ENCODE peak calls at places on chromosome 19, in six cellular contexts. O is heart left ventricle; L is fibroblast of lung; W is CD8-positive, alpha-beta T cell; H is AG10803; V is OCI-LY7. S is an unnamed sample.

GRCh38 chr19:32421589-32422361 is 16.2 kb downstream of the DPY19L3 start:
- DNase-seq in O (no peak), L (no peak), W (no peak), H (no peak), V (peak), S (no peak)

GRCh38 chr19:7924651-7925170 is 1.2 kb downstream of the CTXN1 start:
- DNase-seq in O (peak), L (no peak), W (no peak), H (no peak), V (no peak), S (no peak)

GRCh38 chr19:11649941-11650340 is 52.7 kb downstream of the ZNF627 start:
- DNase-seq in O (no peak), L (no peak), W (no peak), H (peak), V (no peak), S (peak)

GRCh38 chr19:48415395-48415794 is 21.9 kb downstream of the GRIN2D start:
- DNase-seq in O (peak), L (peak), W (peak), H (peak), V (peak), S (peak)

GRCh38 chr19:30640266-30640965 is 268.2 kb downstream of the ZNF536 start:
- DNase-seq in O (no peak), L (no peak), W (no peak), H (peak), V (no peak), S (no peak)

GRCh38 chr19:5137114-5137513 is 168.2 kb downstream of the KDM4B start:
- DNase-seq in O (no peak), L (no peak), W (no peak), H (no peak), V (no peak), S (no peak)

GRCh38 chr19:10729406-10729805 is 11.5 kb downstream of the DNM2 start:
- DNase-seq in O (no peak), L (no peak), W (no peak), H (no peak), V (no peak), S (no peak)

GRCh38 chr19:33375760-33376159 is 2.3 kb downstream of the CEBPG start:
- DNase-seq in O (no peak), L (no peak), W (no peak), H (peak), V (no peak), S (peak)

GRCh38 chr19:35362261-35363000 is 4.2 kb downstream of the FFAR3 start:
- DNase-seq in O (no peak), L (no peak), W (no peak), H (no peak), V (no peak), S (no peak)

GRCh38 chr19:10748924-10749434 is 31.1 kb downstream of the DNM2 start:
- DNase-seq in O (no peak), L (no peak), W (no peak), H (no peak), V (no peak), S (peak)

GRCh38 chr19:4506449-4507149 is 11.7 kb downstream of the PLIN4 start:
- DNase-seq in O (no peak), L (peak), W (no peak), H (peak), V (no peak), S (peak)

GRCh38 chr19:6498294-6499036 is 3.6 kb downstream of the TUBB4A start:
- DNase-seq in O (no peak), L (no peak), W (no peak), H (no peak), V (no peak), S (no peak)

GRCh38 chr19:54133312-54133956 is 4.1 kb upstream of the CNOT3 start:
- DNase-seq in O (no peak), L (no peak), W (no peak), H (peak), V (no peak), S (peak)

GRCh38 chr19:30791116-30791515 is 418.9 kb downstream of the ZNF536 start:
- DNase-seq in O (no peak), L (no peak), W (no peak), H (no peak), V (no peak), S (no peak)

GRCh38 chr19:58585442-58586130 is 12.5 kb upstream of the MZF1 start:
- DNase-seq in O (no peak), L (no peak), W (no peak), H (no peak), V (no peak), S (no peak)

GRCh38 chr19:36116344-36116637 is 1.0 kb downstream of the TBCB start:
- DNase-seq in O (no peak), L (no peak), W (no peak), H (no peak), V (no peak), S (no peak)

GRCh38 chr19:21677696-21678418 is 89.5 kb downstream of the ZNF100 start:
- DNase-seq in O (no peak), L (no peak), W (no peak), H (no peak), V (no peak), S (no peak)

GRCh38 chr19:30449673-30450072 is 77.5 kb downstream of the ZNF536 start:
- DNase-seq in O (no peak), L (no peak), W (no peak), H (peak), V (no peak), S (no peak)

GRCh38 chr19:7861619-7862412 is 12.4 kb downstream of the PRR36 start:
- DNase-seq in O (no peak), L (no peak), W (no peak), H (no peak), V (no peak), S (no peak)

GRCh38 chr19:42132030-42132628 is at the start of gene POU2F2:
- DNase-seq in O (peak), L (no peak), W (peak), H (no peak), V (peak), S (no peak)

GRCh38 chr19:4338441-4339350 is at the start of gene STAP2:
- DNase-seq in O (no peak), L (no peak), W (no peak), H (no peak), V (no peak), S (no peak)

GRCh38 chr19:7534531-7534980 is 961 bp upstream of the PNPLA6 start:
- DNase-seq in O (peak), L (peak), W (no peak), H (peak), V (peak), S (peak)

GRCh38 chr19:43934055-43934984 is 762 bp downstream of the ZNF45 start:
- DNase-seq in O (no peak), L (no peak), W (no peak), H (peak), V (no peak), S (peak)
- TF ChIP-seq CTCF in O (no peak), L (no peak), W (no peak), H (peak), V (peak), S (no peak)

GRCh38 chr19:17077447-17078028 is 2.0 kb downstream of the MYO9B start:
- DNase-seq in O (no peak), L (no peak), W (no peak), H (no peak), V (no peak), S (no peak)
- H3K4me3 ChIP-seq in O (no peak), L (peak), W (no peak), H (peak), V (peak), S (no peak)

GRCh38 chr19:3028305-3029069 is 593 bp downstream of the TLE2 start:
- DNase-seq in O (no peak), L (no peak), W (no peak), H (no peak), V (no peak), S (no peak)

GRCh38 chr19:3027292-3027691 is 1.8 kb downstream of the TLE2 start:
- DNase-seq in O (no peak), L (no peak), W (no peak), H (no peak), V (no peak), S (no peak)

GRCh38 chr19:3027981-3028304 is 1.1 kb downstream of the TLE2 start:
- DNase-seq in O (no peak), L (no peak), W (no peak), H (no peak), V (no peak), S (no peak)

GRCh38 chr19:3031607-3031867 is 2.5 kb upstream of the TLE2 start:
- DNase-seq in O (no peak), L (no peak), W (no peak), H (no peak), V (no peak), S (no peak)

GRCh38 chr19:3029070-3029923 is at the start of gene TLE2:
- DNase-seq in O (no peak), L (no peak), W (no peak), H (no peak), V (no peak), S (no peak)
- TF ChIP-seq CTCF in O (no peak), L (no peak), W (no peak), H (no peak), V (no peak), S (no peak)

DNA sequence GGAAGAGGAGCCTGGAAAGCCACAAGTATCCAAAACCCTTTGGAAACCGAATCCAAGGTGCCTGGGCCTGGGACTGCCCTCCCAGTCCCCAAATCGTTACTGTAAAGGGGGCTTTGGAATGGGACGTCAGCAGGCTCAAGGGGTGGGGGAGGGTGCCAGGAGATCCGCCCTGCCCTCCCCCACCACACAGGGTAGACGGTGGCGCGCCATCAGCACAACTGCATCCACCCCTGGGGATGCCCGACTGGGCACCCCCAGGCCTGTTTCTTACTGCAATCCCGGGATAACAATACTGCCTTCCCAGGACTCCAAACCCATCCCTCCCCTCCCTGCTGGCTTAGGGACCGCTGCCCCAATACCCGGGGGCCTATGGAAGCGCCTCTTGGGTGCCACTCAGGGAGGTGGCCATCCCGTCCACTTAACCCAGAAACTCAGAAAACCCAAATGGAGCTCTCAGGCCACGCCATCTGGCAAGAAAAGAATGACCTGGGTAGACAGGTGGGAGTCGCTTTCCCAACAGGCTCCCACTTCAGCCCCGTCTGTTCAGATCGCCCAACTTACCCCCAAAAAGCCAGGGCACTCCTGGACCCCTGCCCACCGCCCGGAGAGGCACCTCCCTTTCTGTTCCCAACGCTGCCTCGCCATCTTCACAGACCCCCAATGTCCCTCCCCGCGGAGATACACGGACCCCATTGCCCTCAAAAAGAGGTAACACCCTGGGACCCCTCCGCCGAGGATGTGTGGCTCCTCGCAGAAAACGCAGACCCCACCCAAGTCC is 2.4 kb downstream of the KLF16 start:
- DNase-seq in O (no peak), L (no peak), W (no peak), H (no peak), V (no peak), S (no peak)
- H3K4me3 ChIP-seq in O (peak), L (peak), W (peak), H (peak), V (peak), S (peak)

GRCh38 chr19:13868663-13869062 is 8.3 kb upstream of the NANOS3 start:
- DNase-seq in O (no peak), L (no peak), W (no peak), H (no peak), V (no peak), S (no peak)

GRCh38 chr19:13865578-13866462 is 11.1 kb upstream of the NANOS3 start:
- DNase-seq in O (peak), L (no peak), W (no peak), H (no peak), V (no peak), S (no peak)

GRCh38 chr19:13864513-13865242 is 12.3 kb upstream of the NANOS3 start:
- DNase-seq in O (no peak), L (no peak), W (no peak), H (no peak), V (no peak), S (no peak)

GRCh38 chr19:13865243-13865577 is 11.7 kb upstream of the NANOS3 start:
- DNase-seq in O (no peak), L (no peak), W (no peak), H (no peak), V (no peak), S (no peak)

GRCh38 chr19:13866463-13867046 is 10.4 kb upstream of the NANOS3 start:
- DNase-seq in O (no peak), L (no peak), W (no peak), H (no peak), V (no peak), S (no peak)
- TF ChIP-seq CTCF in O (no peak), L (no peak), W (no peak), H (no peak), V (no peak), S (no peak)